ENCODE peak calls at places on chromosomes 12 and 14, in nine cellular contexts. R is endothelial cell of umbilical vein, Z is transverse colon, H is HepG2, D is breast epithelium, T is stomach, S is vagina, F is GM12892, J is H1. L is an unnamed sample.

GRCh38 chr14:93731753-93732152 is 56.5 kb downstream of the PRIMA1 start:
- DNase-seq in R (no peak), Z (no peak), H (no peak), D (no peak), T (no peak), S (no peak), F (no peak), J (no peak), L (no peak)

GRCh38 chr12:50317198-50317597 is 33.9 kb upstream of the LIMA1 start:
- DNase-seq in R (no peak), Z (no peak), H (no peak), D (no peak), T (no peak), S (no peak), F (no peak), J (no peak), L (no peak)

GRCh38 chr12:57631566-57632368 is 1.2 kb downstream of the B4GALNT1 start:
- DNase-seq in R (no peak), Z (no peak), H (no peak), D (no peak), T (no peak), S (no peak), F (peak; percentile 16), J (no peak), L (peak; percentile 61)

GRCh38 chr12:100265732-100266131 is 1.1 kb downstream of the DEPDC4 start:
- DNase-seq in R (no peak), Z (no peak), H (no peak), D (no peak), T (no peak), S (no peak), F (no peak), J (no peak), L (no peak)

GRCh38 chr12:5556033-5556614 is 124.2 kb downstream of the NTF3 start:
- DNase-seq in R (no peak), Z (no peak), H (no peak), D (no peak), T (no peak), S (no peak), F (no peak), J (no peak), L (no peak)

GRCh38 chr14:81193924-81194633 is 26.7 kb downstream of the GTF2A1 start:
- DNase-seq in R (no peak), Z (no peak), H (no peak), D (no peak), T (no peak), S (no peak), F (no peak), J (no peak), L (no peak)

GRCh38 chr12:53495903-53496751 is 3.1 kb downstream of the MAP3K12 start:
- DNase-seq in R (no peak), Z (peak; percentile 61), H (peak; percentile 63), D (no peak), T (no peak), S (no peak), F (no peak), J (no peak), L (peak; percentile 89)

GRCh38 chr12:51814311-51815088 is 34.0 kb downstream of the FIGNL2 start:
- DNase-seq in R (peak; percentile 72), Z (peak; percentile 86), H (peak; percentile 62), D (peak; percentile 69), T (peak; percentile 75), S (no peak), F (peak; percentile 57), J (no peak), L (peak; percentile 79)

GRCh38 chr12:51434305-51434704 is 9.7 kb downstream of the SLC4A8 start:
- DNase-seq in R (no peak), Z (no peak), H (no peak), D (no peak), T (no peak), S (no peak), F (no peak), J (no peak), L (no peak)

GRCh38 chr12:39127401-39127800 is 222.0 kb upstream of the CPNE8 start:
- DNase-seq in R (peak; percentile 92), Z (peak; percentile 15), H (peak; percentile 3), D (no peak), T (no peak), S (no peak), F (no peak), J (no peak), L (no peak)

GRCh38 chr12:132904718-132905328 is 17.4 kb upstream of the CHFR start:
- DNase-seq in R (peak; percentile 38), Z (peak; percentile 83), H (no peak), D (peak; percentile 74), T (peak; percentile 72), S (no peak), F (peak; percentile 55), J (peak; percentile 75), L (peak; percentile 92)

GRCh38 chr14:95545769-95546168 is 10.9 kb downstream of the GLRX5 start:
- DNase-seq in R (peak; percentile 82), Z (no peak), H (no peak), D (no peak), T (no peak), S (no peak), F (no peak), J (no peak), L (no peak)

GRCh38 chr14:105167303-105168092 is 1.1 kb downstream of the JAG2 start:
- DNase-seq in R (no peak), Z (peak; percentile 26), H (no peak), D (no peak), T (peak; percentile 33), S (no peak), F (no peak), J (no peak), L (no peak)

GRCh38 chr14:55245657-55246268 is 25.5 kb upstream of the FBXO34 start:
- DNase-seq in R (peak; percentile 49), Z (peak; percentile 14), H (peak; percentile 25), D (no peak), T (no peak), S (no peak), F (no peak), J (no peak), L (no peak)

GRCh38 chr14:90276627-90277367 is 20.4 kb downstream of the PSMC1 start:
- DNase-seq in R (no peak), Z (no peak), H (no peak), D (no peak), T (no peak), S (peak; percentile 37), F (no peak), J (no peak), L (no peak)

GRCh38 chr12:26691234-26691970 is 141.6 kb downstream of the ITPR2 start:
- DNase-seq in R (peak; percentile 96), Z (no peak), H (peak; percentile 24), D (no peak), T (no peak), S (no peak), F (no peak), J (peak; percentile 51), L (no peak)

GRCh38 chr12:43004908-43005307 is 415.4 kb upstream of the PRICKLE1 start:
- DNase-seq in R (no peak), Z (no peak), H (no peak), D (no peak), T (no peak), S (no peak), F (no peak), J (no peak), L (no peak)

GRCh38 chr14:98949506-98950135 is 322.4 kb downstream of the BCL11B start:
- DNase-seq in R (no peak), Z (no peak), H (no peak), D (no peak), T (no peak), S (no peak), F (no peak), J (no peak), L (peak; percentile 56)

GRCh38 chr14:89667983-89668382 is 250.9 kb upstream of the FOXN3 start:
- DNase-seq in R (no peak), Z (no peak), H (no peak), D (no peak), T (no peak), S (no peak), F (no peak), J (no peak), L (no peak)

GRCh38 chr14:36938678-36939077 is 233.7 kb downstream of the SLC25A21 start:
- DNase-seq in R (no peak), Z (no peak), H (no peak), D (no peak), T (no peak), S (no peak), F (no peak), J (no peak), L (no peak)

DNA sequence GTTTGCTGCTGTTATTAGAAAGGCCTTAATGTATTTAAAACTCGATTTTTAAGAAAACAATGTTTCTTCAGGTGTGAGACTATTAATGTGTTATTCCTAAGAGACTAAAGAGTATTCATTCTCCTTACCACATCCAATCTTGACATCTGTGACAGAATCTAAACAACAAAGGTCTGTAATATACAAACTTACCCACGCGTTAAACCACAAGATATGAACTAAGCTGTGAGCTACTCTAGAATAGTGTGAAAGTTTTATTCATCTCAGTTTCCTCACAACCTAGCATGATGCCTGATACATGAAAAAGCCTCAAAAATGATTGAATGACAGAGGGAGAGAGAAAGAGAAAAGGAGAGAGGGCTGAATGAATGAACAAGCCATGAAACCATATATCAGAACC is 117.3 kb upstream of the COCH start:
- DNase-seq in R (no peak), Z (no peak), H (no peak), D (no peak), T (no peak), S (no peak), F (no peak), J (no peak), L (no peak)
- TF ChIP-seq POLR2AphosphoS5 in R (no peak), Z (no peak), H (no peak), D (no peak), T (no peak), S (no peak), F (no peak), J (no peak), L (no peak)

GRCh38 chr12:124916370-124917134 is 2.1 kb upstream of the UBC start:
- DNase-seq in R (peak; percentile 88), Z (peak; percentile 84), H (peak; percentile 96), D (peak; percentile 73), T (peak; percentile 83), S (no peak), F (no peak), J (no peak), L (peak; percentile 92)
- TF ChIP-seq POLR2A in R (no peak), Z (peak; percentile 57), H (peak; percentile 69), D (no peak), T (no peak), S (peak; percentile 59), F (no peak), J (no peak), L (peak; percentile 58)

GRCh38 chr12:11929714-11930113 is 141.0 kb upstream of the BCL2L14 start:
- DNase-seq in R (no peak), Z (no peak), H (no peak), D (no peak), T (no peak), S (no peak), F (no peak), J (no peak), L (no peak)
- TF ChIP-seq POLR2AphosphoS5 in R (no peak), Z (no peak), H (no peak), D (no peak), T (no peak), S (no peak), F (no peak), J (no peak), L (no peak)

DNA sequence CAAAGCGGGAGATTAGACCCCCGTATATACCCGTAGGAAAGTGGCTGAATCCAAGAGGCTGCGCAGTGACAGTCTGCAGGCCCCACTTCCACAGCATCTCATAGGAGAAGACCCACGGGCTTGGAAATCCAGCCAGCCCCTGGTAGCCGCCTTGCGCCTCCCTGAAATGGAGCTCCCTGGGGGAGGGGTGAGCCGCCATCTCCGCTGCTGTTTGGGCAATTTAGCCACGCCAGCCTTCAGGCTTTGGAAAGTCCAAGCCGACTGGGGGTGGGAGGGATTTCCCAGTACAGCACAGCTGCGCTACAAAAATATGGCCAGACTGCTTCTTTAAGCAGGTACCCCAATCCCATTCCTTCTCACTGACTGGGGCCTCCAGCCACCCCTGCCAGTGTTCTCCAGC is 53.4 kb downstream of the CAND1 start:
- DNase-seq in R (no peak), Z (no peak), H (no peak), D (no peak), T (no peak), S (no peak), F (no peak), J (no peak), L (no peak)
- TF ChIP-seq POLR2A in R (no peak), Z (no peak), H (no peak), D (no peak), T (no peak), S (no peak), F (no peak), J (no peak), L (no peak)